ENCODE peak calls at places on chromosomes 7 and 10, in nine cellular contexts. W is T-helper 9 cell; T is stimulated activated CD4-positive, alpha-beta T cell treated with anti-CD3 and anti-CD28 coated beads, Interleukin-4, amount 100 ng/mL, for 48 hours; U is amniotic stem cell; D is PC-9; P is NCI-H1417; I is lung microvascular endothelial cell; Z is activated CD8-positive, alpha-beta memory T cell treated with anti-CD3 and anti-CD28 coated beads for 24 hours; A is fibroblast of lung. C is an unnamed sample.

GRCh38 chr10:72503241-72503640 is 122.6 kb downstream of the MICU1 start:
- DNase-seq in W (no peak), T (no peak), U (no peak), D (no peak), P (no peak), I (no peak), Z (no peak), A (peak), C (peak)

GRCh38 chr10:51269816-51270215 is 195.5 kb downstream of the PRKG1 start:
- DNase-seq in W (no peak), T (no peak), U (peak), D (no peak), P (no peak), I (no peak), Z (no peak), A (peak), C (peak)

GRCh38 chr7:4189151-4189570 is 492.9 kb upstream of the FOXK1 start:
- DNase-seq in W (no peak), T (no peak), U (no peak), D (no peak), P (no peak), I (no peak), Z (no peak), A (peak), C (no peak)

GRCh38 chr10:98376485-98376884 is 38.5 kb downstream of the PYROXD2 start:
- DNase-seq in W (no peak), T (no peak), U (no peak), D (no peak), P (peak), I (peak), Z (no peak), A (peak), C (no peak)

GRCh38 chr10:548212-548897 is 141.1 kb downstream of the DIP2C start:
- DNase-seq in W (no peak), T (no peak), U (no peak), D (no peak), P (no peak), I (no peak), Z (no peak), A (no peak), C (no peak)

GRCh38 chr10:124614003-124614659 is 130.0 kb downstream of the FAM53B start:
- DNase-seq in W (no peak), T (peak), U (no peak), D (no peak), P (no peak), I (no peak), Z (peak), A (no peak), C (no peak)

GRCh38 chr7:22853674-22854157 is 31.1 kb upstream of the TOMM7 start:
- DNase-seq in W (no peak), T (peak), U (no peak), D (no peak), P (no peak), I (no peak), Z (no peak), A (no peak), C (no peak)

GRCh38 chr7:109864263-109864662 is 1226.7 kb upstream of the LRRN3 start:
- DNase-seq in W (no peak), T (no peak), U (no peak), D (no peak), P (no peak), I (no peak), Z (no peak), A (no peak), C (no peak)

GRCh38 chr7:332020-332517 is 42.1 kb downstream of the FOXL3 start:
- DNase-seq in W (no peak), T (no peak), U (no peak), D (no peak), P (no peak), I (no peak), Z (no peak), A (no peak), C (no peak)

GRCh38 chr7:972670-973309 is 2.6 kb downstream of the COX19 start:
- DNase-seq in W (no peak), T (no peak), U (no peak), D (no peak), P (no peak), I (peak), Z (no peak), A (no peak), C (no peak)

GRCh38 chr7:155789001-155789725 is 23.1 kb downstream of the SHH start:
- DNase-seq in W (no peak), T (no peak), U (no peak), D (no peak), P (no peak), I (no peak), Z (no peak), A (no peak), C (no peak)

GRCh38 chr7:24812313-24812945 is 55.2 kb upstream of the GSDME start:
- DNase-seq in W (peak), T (peak), U (no peak), D (peak), P (peak), I (peak), Z (peak), A (no peak), C (peak)

GRCh38 chr7:121485457-121486243 is 89.5 kb upstream of the FAM3C start:
- DNase-seq in W (no peak), T (no peak), U (no peak), D (no peak), P (no peak), I (no peak), Z (no peak), A (peak), C (peak)

GRCh38 chr7:11228515-11228914 is 254.8 kb downstream of the PHF14 start:
- DNase-seq in W (no peak), T (no peak), U (no peak), D (no peak), P (no peak), I (peak), Z (no peak), A (peak), C (peak)

GRCh38 chr10:63976538-63976937 is 455.3 kb downstream of the REEP3 start:
- DNase-seq in W (no peak), T (peak), U (no peak), D (peak), P (no peak), I (peak), Z (peak), A (peak), C (peak)

GRCh38 chr10:122494833-122495232 is 33.5 kb downstream of the HTRA1 start:
- DNase-seq in W (no peak), T (no peak), U (peak), D (peak), P (no peak), I (peak), Z (no peak), A (peak), C (peak)

GRCh38 chr7:74093671-74094223 is 10.1 kb downstream of the LIMK1 start:
- DNase-seq in W (no peak), T (no peak), U (no peak), D (peak), P (no peak), I (no peak), Z (no peak), A (no peak), C (no peak)

GRCh38 chr7:15674586-15674985 is 11.9 kb downstream of the MEOX2 start:
- DNase-seq in W (no peak), T (no peak), U (no peak), D (no peak), P (no peak), I (no peak), Z (no peak), A (no peak), C (no peak)

GRCh38 chr10:13904053-13904452 is 317.3 kb downstream of the PRPF18 start:
- DNase-seq in W (no peak), T (no peak), U (no peak), D (no peak), P (no peak), I (peak), Z (no peak), A (no peak), C (no peak)

GRCh38 chr7:158120313-158120712 is 467.3 kb downstream of the PTPRN2 start:
- DNase-seq in W (no peak), T (no peak), U (no peak), D (no peak), P (no peak), I (no peak), Z (no peak), A (no peak), C (no peak)

GRCh38 chr7:1910081-1910685 is 240.1 kb downstream of the ELFN1 start:
- DNase-seq in W (no peak), T (no peak), U (no peak), D (no peak), P (no peak), I (no peak), Z (no peak), A (no peak), C (no peak)

GRCh38 chr7:139709460-139709859 is 68.3 kb downstream of the HIPK2 start:
- DNase-seq in W (no peak), T (no peak), U (peak), D (no peak), P (no peak), I (no peak), Z (no peak), A (peak), C (peak)

GRCh38 chr7:142001163-142001874 is 5.6 kb downstream of the MGAM start:
- DNase-seq in W (no peak), T (no peak), U (no peak), D (peak), P (no peak), I (no peak), Z (no peak), A (peak), C (no peak)

GRCh38 chr7:12942599-12942998 is 255.2 kb downstream of the ARL4A start:
- DNase-seq in W (no peak), T (no peak), U (no peak), D (no peak), P (peak), I (peak), Z (no peak), A (peak), C (no peak)

GRCh38 chr10:36094091-36094490 is 452.0 kb upstream of the FZD8 start:
- DNase-seq in W (no peak), T (no peak), U (no peak), D (no peak), P (no peak), I (peak), Z (no peak), A (peak), C (no peak)

GRCh38 chr7:69199048-69199447 is 399.2 kb upstream of the AUTS2 start:
- DNase-seq in W (no peak), T (no peak), U (no peak), D (no peak), P (no peak), I (no peak), Z (no peak), A (no peak), C (no peak)

GRCh38 chr10:30433286-30433778 is 652 bp upstream of the MAP3K8 start:
- DNase-seq in W (peak), T (peak), U (peak), D (peak), P (no peak), I (peak), Z (no peak), A (peak), C (peak)

GRCh38 chr7:66640802-66641525 is 12.3 kb downstream of the KCTD7 start:
- DNase-seq in W (no peak), T (no peak), U (no peak), D (no peak), P (no peak), I (no peak), Z (no peak), A (no peak), C (no peak)

GRCh38 chr7:131336956-131337355 is 9.3 kb downstream of the MKLN1 start:
- DNase-seq in W (no peak), T (no peak), U (no peak), D (no peak), P (no peak), I (peak), Z (no peak), A (no peak), C (peak)